ENCODE peak calls at places on chromosomes 3 and 15, in seven cellular contexts. One of them, this sample, is unnamed.

GRCh38 chr3:4476507-4476906 is 9.4 kb upstream of the SUMF1 start:
- DNase-seq in AG04449: no peak
- DNase-seq in RPMI8226: no peak
- DNase-seq in Peyer's patch: no peak
- DNase-seq in activated T-helper 1 cell treated with anti-CD3 and anti-CD28 coated beads, Interleukin-2, amount 50 U/mL, for 16 hours: no peak
- DNase-seq in nucleus accumbens: no peak
- DNase-seq in effector memory CD4-positive, alpha-beta T cell: no peak
- DNase-seq in this sample: no peak

GRCh38 chr15:39478996-39479395 is 101.9 kb upstream of the THBS1 start:
- DNase-seq in Peyer's patch: no peak
- DNase-seq in RPMI8226: no peak
- DNase-seq in nucleus accumbens: no peak
- DNase-seq in effector memory CD4-positive, alpha-beta T cell: no peak
- DNase-seq in AG04449: no peak
- DNase-seq in activated T-helper 1 cell treated with anti-CD3 and anti-CD28 coated beads, Interleukin-2, amount 50 U/mL, for 16 hours: no peak
- DNase-seq in this sample: no peak

GRCh38 chr3:73432021-73432722 is 192.6 kb downstream of the PDZRN3 start:
- DNase-seq in nucleus accumbens: no peak
- DNase-seq in Peyer's patch: no peak
- DNase-seq in AG04449: no peak
- DNase-seq in RPMI8226: peak
- DNase-seq in effector memory CD4-positive, alpha-beta T cell: no peak
- DNase-seq in activated T-helper 1 cell treated with anti-CD3 and anti-CD28 coated beads, Interleukin-2, amount 50 U/mL, for 16 hours: no peak
- DNase-seq in this sample: no peak

GRCh38 chr3:129938140-129938930 is 36.2 kb upstream of the TRH start:
- DNase-seq in nucleus accumbens: no peak
- DNase-seq in Peyer's patch: peak
- DNase-seq in effector memory CD4-positive, alpha-beta T cell: no peak
- DNase-seq in AG04449: no peak
- DNase-seq in RPMI8226: peak
- DNase-seq in activated T-helper 1 cell treated with anti-CD3 and anti-CD28 coated beads, Interleukin-2, amount 50 U/mL, for 16 hours: no peak
- DNase-seq in this sample: no peak

GRCh38 chr3:12184541-12184940 is 25.8 kb upstream of the TIMP4 start:
- DNase-seq in Peyer's patch: no peak
- DNase-seq in AG04449: no peak
- DNase-seq in effector memory CD4-positive, alpha-beta T cell: no peak
- DNase-seq in nucleus accumbens: no peak
- DNase-seq in activated T-helper 1 cell treated with anti-CD3 and anti-CD28 coated beads, Interleukin-2, amount 50 U/mL, for 16 hours: no peak
- DNase-seq in RPMI8226: no peak
- DNase-seq in this sample: no peak

GRCh38 chr3:6528951-6529350 is 332.0 kb upstream of the GRM7 start:
- DNase-seq in AG04449: no peak
- DNase-seq in nucleus accumbens: no peak
- DNase-seq in Peyer's patch: no peak
- DNase-seq in activated T-helper 1 cell treated with anti-CD3 and anti-CD28 coated beads, Interleukin-2, amount 50 U/mL, for 16 hours: no peak
- DNase-seq in effector memory CD4-positive, alpha-beta T cell: no peak
- DNase-seq in RPMI8226: no peak
- DNase-seq in this sample: no peak

GRCh38 chr3:175940881-175941280 is 1081.7 kb downstream of the NAALADL2 start:
- DNase-seq in effector memory CD4-positive, alpha-beta T cell: no peak
- DNase-seq in RPMI8226: peak
- DNase-seq in Peyer's patch: no peak
- DNase-seq in AG04449: no peak
- DNase-seq in nucleus accumbens: no peak
- DNase-seq in activated T-helper 1 cell treated with anti-CD3 and anti-CD28 coated beads, Interleukin-2, amount 50 U/mL, for 16 hours: no peak
- DNase-seq in this sample: no peak

GRCh38 chr3:79249701-79250100 is 518.1 kb downstream of the ROBO1 start:
- DNase-seq in effector memory CD4-positive, alpha-beta T cell: no peak
- DNase-seq in activated T-helper 1 cell treated with anti-CD3 and anti-CD28 coated beads, Interleukin-2, amount 50 U/mL, for 16 hours: no peak
- DNase-seq in nucleus accumbens: no peak
- DNase-seq in Peyer's patch: no peak
- DNase-seq in AG04449: no peak
- DNase-seq in RPMI8226: no peak
- DNase-seq in this sample: no peak

GRCh38 chr3:194817592-194818325 is 132.1 kb downstream of the FAM43A start:
- DNase-seq in Peyer's patch: no peak
- DNase-seq in activated T-helper 1 cell treated with anti-CD3 and anti-CD28 coated beads, Interleukin-2, amount 50 U/mL, for 16 hours: no peak
- DNase-seq in AG04449: no peak
- DNase-seq in effector memory CD4-positive, alpha-beta T cell: no peak
- DNase-seq in RPMI8226: no peak
- DNase-seq in nucleus accumbens: no peak
- DNase-seq in this sample: no peak

GRCh38 chr15:76577879-76578512 is 241.4 kb downstream of the ISL2 start:
- DNase-seq in Peyer's patch: no peak
- DNase-seq in activated T-helper 1 cell treated with anti-CD3 and anti-CD28 coated beads, Interleukin-2, amount 50 U/mL, for 16 hours: no peak
- DNase-seq in effector memory CD4-positive, alpha-beta T cell: no peak
- DNase-seq in RPMI8226: no peak
- DNase-seq in AG04449: no peak
- DNase-seq in nucleus accumbens: no peak
- DNase-seq in this sample: no peak

GRCh38 chr3:184050217-184050847 is 2.5 kb upstream of the HTR3C start:
- DNase-seq in effector memory CD4-positive, alpha-beta T cell: no peak
- DNase-seq in AG04449: no peak
- DNase-seq in activated T-helper 1 cell treated with anti-CD3 and anti-CD28 coated beads, Interleukin-2, amount 50 U/mL, for 16 hours: no peak
- DNase-seq in Peyer's patch: no peak
- DNase-seq in nucleus accumbens: no peak
- DNase-seq in RPMI8226: peak
- DNase-seq in this sample: no peak

GRCh38 chr15:58357529-58358476 is 74.0 kb upstream of the LIPC start:
- DNase-seq in activated T-helper 1 cell treated with anti-CD3 and anti-CD28 coated beads, Interleukin-2, amount 50 U/mL, for 16 hours: no peak
- DNase-seq in Peyer's patch: no peak
- DNase-seq in effector memory CD4-positive, alpha-beta T cell: no peak
- DNase-seq in AG04449: no peak
- DNase-seq in nucleus accumbens: no peak
- DNase-seq in RPMI8226: no peak
- DNase-seq in this sample: no peak

GRCh38 chr3:121926380-121926779 is 32.2 kb downstream of the SLC15A2 start:
- DNase-seq in activated T-helper 1 cell treated with anti-CD3 and anti-CD28 coated beads, Interleukin-2, amount 50 U/mL, for 16 hours: no peak
- DNase-seq in AG04449: no peak
- DNase-seq in Peyer's patch: no peak
- DNase-seq in nucleus accumbens: no peak
- DNase-seq in RPMI8226: no peak
- DNase-seq in effector memory CD4-positive, alpha-beta T cell: no peak
- DNase-seq in this sample: no peak

GRCh38 chr3:94121161-94121560 is 58.3 kb downstream of the NSUN3 start:
- DNase-seq in RPMI8226: no peak
- DNase-seq in Peyer's patch: no peak
- DNase-seq in activated T-helper 1 cell treated with anti-CD3 and anti-CD28 coated beads, Interleukin-2, amount 50 U/mL, for 16 hours: no peak
- DNase-seq in AG04449: no peak
- DNase-seq in effector memory CD4-positive, alpha-beta T cell: no peak
- DNase-seq in nucleus accumbens: no peak
- DNase-seq in this sample: no peak

GRCh38 chr3:180036678-180037455 is at the start of gene PEX5L:
- DNase-seq in Peyer's patch: no peak
- DNase-seq in AG04449: no peak
- DNase-seq in RPMI8226: peak
- DNase-seq in nucleus accumbens: peak
- DNase-seq in effector memory CD4-positive, alpha-beta T cell: no peak
- DNase-seq in activated T-helper 1 cell treated with anti-CD3 and anti-CD28 coated beads, Interleukin-2, amount 50 U/mL, for 16 hours: no peak
- DNase-seq in this sample: peak

GRCh38 chr3:126753191-126754160 is 49.4 kb downstream of the CHCHD6 start:
- DNase-seq in RPMI8226: no peak
- DNase-seq in effector memory CD4-positive, alpha-beta T cell: no peak
- DNase-seq in activated T-helper 1 cell treated with anti-CD3 and anti-CD28 coated beads, Interleukin-2, amount 50 U/mL, for 16 hours: no peak
- DNase-seq in Peyer's patch: no peak
- DNase-seq in AG04449: peak
- DNase-seq in nucleus accumbens: no peak
- DNase-seq in this sample: no peak

GRCh38 chr15:101369676-101370075 is 74.6 kb upstream of the SNRPA1 start:
- DNase-seq in nucleus accumbens: no peak
- DNase-seq in Peyer's patch: no peak
- DNase-seq in activated T-helper 1 cell treated with anti-CD3 and anti-CD28 coated beads, Interleukin-2, amount 50 U/mL, for 16 hours: no peak
- DNase-seq in effector memory CD4-positive, alpha-beta T cell: no peak
- DNase-seq in AG04449: no peak
- DNase-seq in RPMI8226: no peak
- DNase-seq in this sample: no peak

This sample was measured in foreskin fibroblast.